ENCODE peak calls at places on chromosomes 3 and 15, in six cellular contexts. Z, V, O, Y, X and G are unnamed samples. For H3K9me3, the result is how much of the 10 kb centered on the place peaks cover.

GRCh38 chr3:127857270-127857801 is 35.0 kb upstream of the MGLL start:
- DNase-seq in Z (peak), V (no peak), O (no peak), Y (no peak), X (no peak), G (no peak)

GRCh38 chr3:138678086-138678485 is 69.5 kb downstream of the FAIM start:
- DNase-seq in Z (no peak), V (no peak), O (no peak), Y (no peak), X (no peak), G (no peak)

GRCh38 chr15:55627730-55628368 is 39.7 kb upstream of the PYGO1 start:
- DNase-seq in Z (no peak), V (no peak), O (no peak), Y (no peak), X (no peak), G (no peak)

GRCh38 chr15:76337739-76338554 is 1.4 kb downstream of the ISL2 start:
- DNase-seq in Z (no peak), V (no peak), O (peak), Y (no peak), X (no peak), G (no peak)

GRCh38 chr3:140050977-140051957 is 116.3 kb downstream of the CLSTN2 start:
- DNase-seq in Z (no peak), V (no peak), O (peak), Y (no peak), X (no peak), G (no peak)

GRCh38 chr15:70627734-70628541 is 135.4 kb downstream of the UACA start:
- DNase-seq in Z (no peak), V (no peak), O (no peak), Y (no peak), X (no peak), G (no peak)

GRCh38 chr15:29143293-29143692 is 126.3 kb downstream of the NSMCE3 start:
- DNase-seq in Z (no peak), V (no peak), O (no peak), Y (no peak), X (no peak), G (no peak)

GRCh38 chr3:72233571-72233970 is 448.6 kb upstream of the PROK2 start:
- DNase-seq in Z (no peak), V (no peak), O (no peak), Y (no peak), X (no peak), G (no peak)

GRCh38 chr3:153146191-153147053 is 15.6 kb upstream of the RAP2B start:
- DNase-seq in Z (no peak), V (no peak), O (no peak), Y (no peak), X (no peak), G (no peak)

GRCh38 chr3:50248387-50248786 is 12.4 kb downstream of the GNAI2 start:
- DNase-seq in Z (peak), V (peak), O (no peak), Y (no peak), X (peak), G (no peak)

GRCh38 chr15:68348064-68348463 is 70.5 kb downstream of the FEM1B start:
- DNase-seq in Z (no peak), V (no peak), O (no peak), Y (no peak), X (no peak), G (no peak)

GRCh38 chr3:41053220-41053619 is 146.1 kb upstream of the CTNNB1 start:
- DNase-seq in Z (no peak), V (no peak), O (no peak), Y (no peak), X (no peak), G (no peak)

GRCh38 chr3:120563356-120564022 is 32.6 kb upstream of the NDUFB4 start:
- DNase-seq in Z (no peak), V (no peak), O (no peak), Y (no peak), X (peak), G (no peak)

GRCh38 chr3:52280046-52280445 is 1.6 kb upstream of the WDR82 start:
- DNase-seq in Z (no peak), V (no peak), O (peak), Y (no peak), X (no peak), G (no peak)

GRCh38 chr3:32575451-32575850 is 4.8 kb upstream of the DYNC1LI1 start:
- DNase-seq in Z (no peak), V (no peak), O (no peak), Y (no peak), X (no peak), G (no peak)

GRCh38 chr3:150348500-150348899 is 59.6 kb upstream of the TSC22D2 start:
- DNase-seq in Z (peak), V (peak), O (no peak), Y (no peak), X (no peak), G (no peak)

GRCh38 chr3:123767564-123768292 is 116.4 kb downstream of the MYLK start:
- DNase-seq in Z (no peak), V (no peak), O (no peak), Y (no peak), X (no peak), G (no peak)

GRCh38 chr15:76866716-76867321 is 38.3 kb downstream of the SCAPER start:
- DNase-seq in Z (peak), V (no peak), O (peak), Y (no peak), X (no peak), G (no peak)

GRCh38 chr15:80581976-80582375 is 113.1 kb upstream of the ABHD17C start:
- DNase-seq in Z (no peak), V (peak), O (no peak), Y (no peak), X (no peak), G (no peak)

GRCh38 chr3:59052803-59053411 is 3.1 kb upstream of the CFAP20DC start:
- DNase-seq in Z (peak), V (no peak), O (peak), Y (peak), X (no peak), G (no peak)

GRCh38 chr3:49869525-49870126 is at the start of gene CAMKV:
- DNase-seq in Z (no peak), V (no peak), O (peak), Y (no peak), X (no peak), G (no peak)

GRCh38 chr15:59918994-59919951 is 84.8 kb upstream of the FOXB1 start:
- DNase-seq in Z (no peak), V (no peak), O (no peak), Y (no peak), X (no peak), G (no peak)

GRCh38 chr3:152205097-152205593 is 63.6 kb upstream of the MBNL1 start:
- DNase-seq in Z (no peak), V (no peak), O (no peak), Y (no peak), X (no peak), G (no peak)

GRCh38 chr3:46695177-46695961 is 1.9 kb upstream of the ALS2CL start:
- DNase-seq in Z (no peak), V (peak), O (no peak), Y (peak), X (peak), G (peak)

GRCh38 chr3:61627768-61628185 is 66.4 kb downstream of the PTPRG start:
- DNase-seq in Z (peak), V (no peak), O (no peak), Y (peak), X (no peak), G (no peak)

GRCh38 chr15:25378501-25378901 is 60.3 kb downstream of the UBE3A start:
- DNase-seq in Z (no peak), V (no peak), O (no peak), Y (no peak), X (no peak), G (no peak)

GRCh38 chr3:115022214-115022613 is 124.9 kb downstream of the ZBTB20 start:
- DNase-seq in Z (no peak), V (no peak), O (no peak), Y (no peak), X (no peak), G (no peak)

GRCh38 chr15:66774001-66774814 is 72.2 kb downstream of the SMAD6 start:
- DNase-seq in Z (peak), V (peak), O (peak), Y (peak), X (peak), G (peak)

GRCh38 chr15:51869074-51869425 is 39.6 kb downstream of the TMOD3 start:
- DNase-seq in Z (peak), V (peak), O (peak), Y (no peak), X (no peak), G (no peak)

GRCh38 chr3:16813336-16813735 is 71.4 kb upstream of the PLCL2 start:
- DNase-seq in Z (no peak), V (no peak), O (no peak), Y (no peak), X (no peak), G (no peak)

DNA sequence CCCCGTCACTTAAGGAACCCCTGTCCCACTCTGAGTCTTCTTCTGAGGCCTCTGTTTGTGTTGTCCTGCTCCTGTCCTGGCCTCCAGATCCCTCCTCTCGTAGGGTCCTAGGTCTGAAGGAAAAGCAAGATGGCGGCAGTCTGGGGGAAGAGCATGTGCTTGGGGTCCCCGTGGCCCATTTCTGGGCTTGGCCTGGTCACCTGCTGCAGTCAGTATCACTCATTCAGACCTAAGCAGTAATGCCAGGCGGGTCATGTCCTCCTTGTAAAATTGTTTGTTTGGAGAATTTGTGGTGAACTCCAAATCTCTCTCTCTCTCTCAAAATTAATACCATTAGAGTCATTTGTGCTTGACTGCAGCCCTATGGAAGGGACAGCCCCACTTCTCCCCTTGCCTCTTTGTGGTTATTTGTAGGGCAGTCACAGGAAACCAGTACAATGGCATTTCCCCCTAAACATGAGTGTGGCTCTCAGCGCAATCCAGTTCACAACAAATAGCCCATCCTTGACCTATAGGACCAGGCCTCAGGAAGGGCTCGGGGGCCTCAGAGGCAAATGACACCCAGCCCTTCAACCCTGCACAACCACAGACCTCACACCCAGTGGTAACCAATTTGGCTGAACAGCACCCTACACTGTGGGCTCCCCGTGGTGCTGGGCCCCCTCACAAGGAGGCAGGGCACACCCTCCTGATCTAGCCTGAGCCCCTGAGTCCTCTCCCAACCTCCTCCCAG is 173.5 kb downstream of the OR4M2 start:
- DNase-seq in Z (no peak), V (no peak), O (no peak), Y (no peak), X (no peak), G (no peak)
- H3K9me3 ChIP-seq in Z (under half), V (under half), O (under half), Y (under half), X (under half), G (under half)

GRCh38 chr3:74630602-74631001 is 16.1 kb upstream of the CNTN3 start:
- DNase-seq in Z (no peak), V (no peak), O (no peak), Y (no peak), X (no peak), G (no peak)

GRCh38 chr3:74636981-74637380 is 22.5 kb upstream of the CNTN3 start:
- DNase-seq in Z (no peak), V (no peak), O (no peak), Y (no peak), X (no peak), G (no peak)

GRCh38 chr3:74631341-74631740 is 16.9 kb upstream of the CNTN3 start:
- DNase-seq in Z (no peak), V (no peak), O (no peak), Y (no peak), X (no peak), G (no peak)

GRCh38 chr3:74631771-74632170 is 17.3 kb upstream of the CNTN3 start:
- DNase-seq in Z (no peak), V (no peak), O (no peak), Y (no peak), X (no peak), G (no peak)

DNA sequence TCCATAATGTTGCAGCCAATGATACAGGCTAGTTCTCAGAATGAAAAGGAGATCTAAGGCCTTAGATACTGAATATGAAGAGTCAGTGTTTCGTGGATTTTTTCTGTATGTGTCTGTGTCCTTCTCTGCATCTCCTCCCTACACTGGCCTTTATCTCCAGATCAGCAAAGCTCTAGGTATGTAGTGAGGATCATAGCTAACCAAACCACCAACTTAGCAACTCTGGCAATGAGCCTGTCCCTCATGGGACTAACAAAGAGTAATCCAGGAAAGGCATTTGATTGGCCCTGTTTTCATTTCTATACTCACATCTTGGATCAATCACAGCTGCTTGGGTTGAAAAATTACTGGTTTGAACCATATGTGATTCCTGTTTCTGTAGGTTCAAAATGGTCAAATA is 18.6 kb upstream of the CNTN3 start:
- DNase-seq in Z (no peak), V (no peak), O (no peak), Y (no peak), X (no peak), G (no peak)
- H3K9me3 ChIP-seq in Z (under half), V (under half), O (under half), Y (under half), X (under half), G (under half)

DNA sequence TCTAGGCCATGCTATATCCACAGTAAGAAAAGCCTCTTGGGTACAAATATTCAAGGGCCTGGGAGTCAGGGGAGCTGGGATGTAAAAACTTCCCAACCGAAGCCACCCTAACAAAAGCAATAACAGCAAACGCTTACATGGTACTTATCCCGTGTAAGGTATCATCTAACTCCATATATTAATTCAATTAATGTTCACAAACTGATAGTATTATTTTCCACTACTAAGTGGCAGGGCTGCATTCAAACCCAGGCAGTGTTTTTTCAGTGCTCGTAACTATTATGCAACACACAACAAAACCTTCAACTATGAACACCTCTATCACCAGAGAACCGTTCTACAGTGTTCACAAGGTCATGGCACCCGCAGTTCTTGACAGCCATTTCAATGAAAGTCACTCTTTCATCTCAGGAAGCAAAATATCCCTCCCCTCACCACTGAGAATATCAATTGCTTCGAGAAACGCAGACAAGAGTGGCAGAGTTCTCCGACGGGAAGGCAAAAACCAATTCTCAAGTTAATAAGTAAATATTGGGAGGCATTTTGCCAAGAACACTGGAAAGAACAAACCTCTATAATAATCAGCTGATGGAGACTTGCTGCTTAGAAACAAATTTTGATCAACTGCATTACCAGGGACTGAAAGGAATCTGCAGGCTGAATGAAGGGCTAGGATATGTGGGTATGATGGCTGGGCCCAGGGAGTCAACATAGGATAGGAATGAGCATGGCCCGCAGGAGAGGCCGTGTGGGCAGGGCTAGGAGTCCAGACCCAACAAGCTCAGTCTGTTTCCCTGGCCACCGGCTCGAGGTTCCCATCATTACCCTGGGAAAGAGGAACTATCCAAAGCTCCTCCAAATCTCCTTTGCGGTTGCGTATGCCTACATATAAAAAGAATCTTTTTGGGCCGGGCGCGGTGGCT is 72.3 kb downstream of the XXYLT1 start:
- DNase-seq in Z (peak), V (peak), O (no peak), Y (no peak), X (no peak), G (no peak)
- H3K9me3 ChIP-seq in Z (under half), V (under half), O (under half), Y (under half), X (under half), G (under half)

GRCh38 chr15:43189296-43189695 is 4.1 kb downstream of the CCNDBP1 start:
- DNase-seq in Z (no peak), V (no peak), O (no peak), Y (no peak), X (no peak), G (no peak)
- H3K9me3 ChIP-seq in Z (under half), V (under half), O (under half), Y (under half), X (under half), G (under half)